ENCODE peak calls at places on chromosomes 5 and 9, in six cellular contexts. B is GM06990, M is Caco-2, I is HCT116, U is chondrocyte, C is fibroblast of mammary gland. A is an unnamed sample.

GRCh38 chr5:167460449-167461020 is 830.9 kb upstream of the WWC1 start:
- DNase-seq in U (no peak), B (peak), C (no peak), I (no peak), M (no peak), A (peak)

GRCh38 chr9:91948423-91949292 is 1.4 kb downstream of the ROR2 start:
- DNase-seq in I (peak), B (no peak), M (peak), U (no peak), C (peak), A (peak)

GRCh38 chr9:37919956-37920335 is 16.0 kb upstream of the SLC25A51 start:
- DNase-seq in B (no peak), I (no peak), U (no peak), M (no peak), C (no peak), A (no peak)

GRCh38 chr5:176559683-176560082 is 10.5 kb downstream of the CDHR2 start:
- DNase-seq in U (no peak), M (no peak), I (peak), B (no peak), C (no peak), A (no peak)

GRCh38 chr9:136260521-136260920 is 14.9 kb upstream of the QSOX2 start:
- DNase-seq in U (no peak), I (no peak), C (no peak), B (no peak), M (no peak), A (no peak)

GRCh38 chr5:125398466-125398865 is 652.0 kb upstream of the ZNF608 start:
- DNase-seq in C (no peak), U (no peak), M (no peak), I (no peak), B (no peak), A (no peak)

GRCh38 chr9:24090566-24090965 is 264.5 kb upstream of the ELAVL2 start:
- DNase-seq in B (no peak), I (no peak), U (no peak), C (no peak), M (no peak), A (no peak)

GRCh38 chr5:135214897-135215616 is 181.0 kb upstream of the PITX1 start:
- DNase-seq in C (peak), I (no peak), B (no peak), U (no peak), M (no peak), A (no peak)

GRCh38 chr5:96288166-96288844 is 144.7 kb downstream of the PCSK1 start:
- DNase-seq in M (no peak), I (no peak), C (no peak), U (no peak), B (no peak), A (no peak)

GRCh38 chr9:135992486-135993408 is 31.6 kb upstream of the UBAC1 start:
- DNase-seq in M (peak), I (no peak), B (peak), C (peak), U (no peak), A (peak)

GRCh38 chr9:134889386-134890214 is 9.0 kb downstream of the FCN2 start:
- DNase-seq in U (no peak), C (no peak), I (no peak), M (no peak), B (no peak), A (no peak)

GRCh38 chr9:8730618-8731017 is 931.0 kb upstream of the DMAC1 start:
- DNase-seq in U (no peak), M (no peak), I (no peak), B (no peak), C (no peak), A (no peak)

GRCh38 chr5:143108498-143109128 is 294.9 kb downstream of the NR3C1 start:
- DNase-seq in M (no peak), U (no peak), C (no peak), B (no peak), I (no peak), A (no peak)

DNA sequence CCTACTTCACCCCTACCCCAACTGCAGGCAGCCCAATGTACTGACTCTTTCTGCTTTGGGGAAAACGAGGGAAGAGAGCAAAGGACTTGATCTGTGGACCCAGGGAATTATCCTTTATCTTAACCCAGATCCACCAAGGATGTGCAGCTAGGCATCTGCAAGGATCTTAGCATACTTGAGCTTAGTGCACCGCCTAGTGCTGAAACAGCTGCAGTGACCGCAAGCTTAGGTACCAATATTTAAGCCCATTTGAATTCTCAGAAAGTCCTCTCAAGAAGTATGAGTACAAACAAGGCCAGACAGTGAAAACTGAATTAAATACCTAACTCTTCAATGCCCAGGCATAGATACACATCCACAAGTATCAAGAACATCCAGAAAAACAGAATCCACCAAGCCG is 576.7 kb upstream of the ADAMTS16 start:
- DNase-seq in U (no peak), M (peak), I (no peak), B (no peak), C (peak), A (no peak)
- TF ChIP-seq CTCF in U (peak), M (no peak), I (no peak), B (no peak), C (no peak), A (no peak)

GRCh38 chr5:141084487-141084989 is 9.9 kb upstream of the PCDHB2 start:
- DNase-seq in C (peak), U (no peak), M (peak), B (no peak), I (no peak), A (no peak)
- TF ChIP-seq CTCF in C (peak), U (peak), M (no peak), B (no peak), I (no peak), A (peak)

GRCh38 chr5:94309166-94309565 is 309.2 kb downstream of the KIAA0825 start:
- DNase-seq in I (no peak), B (no peak), C (no peak), U (no peak), M (no peak), A (no peak)
- TF ChIP-seq CTCF in I (no peak), B (no peak), C (no peak), U (no peak), M (no peak), A (no peak)

GRCh38 chr9:96651626-96652025 is 3.5 kb downstream of the PRXL2C start:
- DNase-seq in M (no peak), B (no peak), U (no peak), I (no peak), C (peak), A (peak)
- TF ChIP-seq CTCF in M (peak), B (peak), U (peak), I (peak), C (peak), A (peak)

GRCh38 chr5:179534431-179534830 is 15.9 kb upstream of the RUFY1 start:
- DNase-seq in C (no peak), I (no peak), B (peak), M (no peak), U (no peak), A (peak)

GRCh38 chr5:179533024-179533423 is 17.3 kb upstream of the RUFY1 start:
- DNase-seq in I (no peak), U (no peak), C (no peak), B (no peak), M (no peak), A (no peak)

GRCh38 chr5:179533907-179534306 is 16.4 kb upstream of the RUFY1 start:
- DNase-seq in I (no peak), C (no peak), M (no peak), B (peak), U (no peak), A (peak)

GRCh38 chr5:179526978-179527377 is 23.4 kb upstream of the RUFY1 start:
- DNase-seq in U (no peak), C (no peak), M (no peak), I (no peak), B (no peak), A (no peak)

GRCh38 chr5:179530069-179530998 is 20.0 kb upstream of the RUFY1 start:
- DNase-seq in M (no peak), B (peak), U (no peak), C (peak), I (no peak), A (peak)
- TF ChIP-seq CTCF in M (no peak), B (peak), U (peak), C (no peak), I (no peak), A (peak)

GRCh38 chr5:112208699-112209615 is 210.1 kb downstream of the EPB41L4A start:
- DNase-seq in C (no peak), M (no peak), I (no peak), B (no peak), U (no peak), A (peak)

GRCh38 chr5:112216140-112216539 is 202.9 kb downstream of the EPB41L4A start:
- DNase-seq in I (no peak), C (no peak), M (no peak), U (no peak), B (no peak), A (no peak)

GRCh38 chr5:112205840-112206239 is 213.2 kb downstream of the EPB41L4A start:
- DNase-seq in C (no peak), I (no peak), B (no peak), M (no peak), U (no peak), A (no peak)

DNA sequence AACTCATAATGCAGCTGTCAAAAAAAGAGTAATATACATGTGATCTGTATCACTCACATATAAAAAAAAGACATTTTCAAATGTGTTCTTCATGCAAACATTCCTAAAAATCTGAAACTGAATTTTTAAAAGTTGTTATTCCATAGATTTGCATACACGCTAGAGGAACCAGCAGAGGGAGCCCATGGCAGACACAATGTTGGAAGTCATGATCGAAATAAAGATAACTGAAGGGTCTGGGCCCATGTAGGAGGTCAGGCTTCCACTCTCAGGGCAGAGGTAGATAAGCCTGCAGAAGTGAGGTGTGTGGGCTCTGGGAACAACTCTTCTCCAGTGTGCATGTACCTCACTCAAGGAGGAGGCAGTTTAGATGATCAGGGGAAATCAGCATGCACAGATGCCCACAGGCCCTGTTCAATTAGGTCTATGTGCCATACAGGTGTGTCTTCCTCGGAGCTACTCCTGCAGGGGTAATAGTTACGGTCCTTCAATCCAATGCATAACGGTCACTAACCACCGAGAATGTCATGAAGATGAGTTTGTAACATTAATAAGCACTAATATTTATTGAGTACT is 208.6 kb downstream of the EPB41L4A start:
- DNase-seq in C (peak), B (no peak), U (no peak), M (peak), I (peak), A (no peak)
- TF ChIP-seq CTCF in C (peak), B (peak), U (peak), M (peak), I (peak), A (peak)

DNA sequence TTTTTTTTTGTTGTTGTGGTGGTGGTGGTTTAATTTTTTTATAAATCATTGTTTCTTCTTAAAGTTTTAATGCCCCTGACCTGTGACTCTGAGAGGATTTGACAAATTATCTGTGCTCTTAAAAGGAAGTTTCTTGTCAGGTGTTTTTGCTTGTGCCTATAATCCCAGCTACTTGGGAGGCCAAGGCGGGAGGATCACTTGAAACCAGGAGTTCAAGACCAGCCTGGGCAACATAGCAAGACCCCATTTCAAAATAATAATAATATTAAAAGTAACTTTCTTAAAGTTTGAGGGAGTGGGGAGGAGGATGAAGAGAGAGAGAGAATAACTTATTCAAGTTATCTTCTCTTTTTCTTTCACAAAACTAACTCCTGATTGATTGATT is 12.2 kb upstream of the ERMP1 start:
- DNase-seq in C (no peak), M (no peak), B (no peak), U (no peak), I (no peak), A (no peak)
- TF ChIP-seq CTCF in C (no peak), M (no peak), B (no peak), U (peak), I (no peak), A (no peak)

GRCh38 chr5:54443264-54443663 is 12.2 kb upstream of the HSPB3 start:
- DNase-seq in C (peak), B (peak), M (peak), U (no peak), I (peak), A (peak)
- TF ChIP-seq CTCF in C (peak), B (peak), M (peak), U (peak), I (peak), A (peak)

DNA sequence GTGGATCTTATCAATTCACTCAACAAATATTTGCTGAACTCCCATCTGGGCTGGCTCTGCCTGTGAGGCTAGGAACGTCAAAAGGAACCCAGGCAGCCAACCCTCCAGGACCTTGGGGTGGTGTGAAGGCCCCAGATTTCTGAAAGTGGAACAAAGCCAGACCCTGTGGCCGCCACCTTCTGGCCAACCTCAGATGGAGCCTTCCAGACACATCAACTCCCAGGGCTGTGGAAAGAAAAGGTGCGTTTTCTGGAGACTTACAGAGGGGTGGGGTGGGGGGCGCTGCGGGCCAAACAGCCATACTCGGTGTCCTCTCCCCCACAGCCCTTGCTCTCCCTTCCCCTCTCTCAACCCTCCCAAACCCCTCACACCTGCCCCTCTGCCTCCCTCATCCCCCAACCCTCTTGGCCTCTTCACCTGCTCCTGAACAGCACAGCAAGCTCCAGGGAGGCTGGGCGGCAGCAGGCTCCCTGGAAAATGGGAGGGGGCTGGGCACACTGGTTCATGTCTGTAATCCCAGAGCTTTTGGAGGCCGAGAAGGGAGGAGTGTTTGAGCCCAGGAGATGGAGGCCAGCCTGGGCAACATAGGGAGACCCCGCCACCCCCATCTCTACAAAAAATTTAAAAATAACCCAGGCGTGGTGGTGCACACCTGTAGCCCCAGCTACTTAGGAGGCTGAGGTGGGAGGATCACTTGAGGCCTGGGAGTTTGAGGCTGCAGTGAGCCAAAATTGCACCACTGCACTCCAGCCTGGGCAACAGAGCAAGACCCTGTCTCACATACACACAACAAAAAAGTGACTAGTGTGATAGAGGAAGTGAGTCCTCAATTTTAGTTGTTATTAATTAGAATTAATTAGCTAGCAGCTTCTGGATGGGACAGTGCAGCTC is 45.0 kb upstream of the PRRC2B start:
- DNase-seq in M (no peak), I (no peak), C (no peak), B (no peak), U (peak), A (no peak)
- TF ChIP-seq CTCF in M (peak), I (no peak), C (no peak), B (peak), U (peak), A (no peak)

GRCh38 chr5:15191012-15191411 is 309.0 kb upstream of the FBXL7 start:
- DNase-seq in B (no peak), C (no peak), I (no peak), U (no peak), M (no peak), A (no peak)
- TF ChIP-seq CTCF in B (no peak), C (no peak), I (no peak), U (peak), M (no peak), A (no peak)